ENCODE peak calls at places on chromosome X, in six cellular contexts. V is lower leg skin, T is NCI-H2081 treated with DMSO at 0.1 percent for 48 hours, S is hepatocyte, L is choroid plexus epithelial cell, D is T follicular helper cell. N is an unnamed sample.

GRCh38 chrX:69506617-69507499 is 2.7 kb downstream of the NALF2 start:
- DNase-seq in V (peak; percentile 70), L (peak; percentile 10), D (no peak), S (no peak), T (no peak), N (no peak)

GRCh38 chrX:137313627-137314026 is 252.3 kb upstream of the ZIC3 start:
- DNase-seq in T (no peak), V (no peak), S (no peak), L (no peak), D (no peak), N (no peak)

GRCh38 chrX:123743312-123743711 is 10.5 kb upstream of the THOC2 start:
- DNase-seq in T (no peak), L (no peak), V (no peak), D (no peak), S (no peak), N (no peak)

GRCh38 chrX:39613508-39613921 is 484.2 kb downstream of the BCOR start:
- DNase-seq in D (no peak), T (no peak), S (peak; percentile 74), L (no peak), V (peak; percentile 86), N (no peak)

GRCh38 chrX:10769696-10770619 is 149.6 kb upstream of the MID1 start:
- DNase-seq in L (peak; percentile 62), V (no peak), T (peak; percentile 69), D (no peak), S (peak; percentile 14), N (peak; percentile 61)

GRCh38 chrX:475926-476723 is 89.4 kb upstream of the PPP2R3B start:
- DNase-seq in V (no peak), L (peak; percentile 5), S (no peak), D (no peak), T (no peak), N (peak; percentile 39)

GRCh38 chrX:154310991-154311541 is 15.5 kb downstream of the TKTL1 start:
- DNase-seq in V (no peak), T (no peak), L (no peak), D (no peak), S (peak; percentile 22), N (peak; percentile 26)

GRCh38 chrX:439236-439635 is 52.5 kb upstream of the PPP2R3B start:
- DNase-seq in V (no peak), L (no peak), D (no peak), T (no peak), S (no peak), N (no peak)

GRCh38 chrX:140775211-140775610 is 65.7 kb downstream of the LINC00632 start:
- DNase-seq in D (no peak), T (no peak), S (no peak), L (no peak), V (no peak), N (no peak)

GRCh38 chrX:85244411-85245210 is 820 bp downstream of the ZNF711 start:
- DNase-seq in L (peak; percentile 39), V (no peak), D (no peak), S (peak; percentile 29), T (no peak), N (peak; percentile 24)

GRCh38 chrX:39204945-39205344 is 403.7 kb downstream of the MID1IP1 start:
- DNase-seq in D (no peak), S (no peak), T (no peak), V (no peak), L (no peak), N (no peak)

GRCh38 chrX:55107911-55108310 is 19.1 kb downstream of the PAGE2 start:
- DNase-seq in S (no peak), L (no peak), T (no peak), D (no peak), V (no peak), N (no peak)

GRCh38 chrX:138925330-138925729 is 213.8 kb upstream of the FGF13 start:
- DNase-seq in T (no peak), V (no peak), S (peak; percentile 29), D (no peak), L (peak; percentile 8), N (peak; percentile 92)

GRCh38 chrX:150028692-150029091 is 90.4 kb upstream of the EOLA2 start:
- DNase-seq in V (no peak), S (no peak), T (no peak), D (no peak), L (no peak), N (no peak)

GRCh38 chrX:15158736-15159406 is 111.0 kb downstream of the ASB9 start:
- DNase-seq in D (no peak), S (no peak), V (no peak), T (no peak), L (no peak), N (no peak)

GRCh38 chrX:683572-683971 is 53.0 kb downstream of the SHOX start:
- DNase-seq in D (no peak), T (no peak), S (no peak), V (no peak), L (no peak), N (no peak)

GRCh38 chrX:135973025-135973547 is 702 bp downstream of the MMGT1 start:
- DNase-seq in L (peak; percentile 30), S (peak; percentile 19), T (no peak), D (no peak), V (no peak), N (peak; percentile 15)

GRCh38 chrX:136608295-136608933 is 39.5 kb upstream of the CD40LG start:
- DNase-seq in L (peak; percentile 50), T (no peak), D (peak; percentile 50), V (no peak), S (no peak), N (peak; percentile 11)

GRCh38 chrX:43822015-43822414 is 60.2 kb downstream of the MAOB start:
- DNase-seq in L (peak; percentile 16), D (no peak), T (no peak), S (no peak), V (no peak), N (peak; percentile 32)

GRCh38 chrX:105460366-105460765 is 239.9 kb upstream of the TEX13A start:
- DNase-seq in T (no peak), V (no peak), D (no peak), S (no peak), L (peak; percentile 86), N (peak; percentile 79)

GRCh38 chrX:9781941-9782340 is 4.3 kb upstream of the SHROOM2 start:
- DNase-seq in D (no peak), L (no peak), S (no peak), T (no peak), V (no peak), N (no peak)

GRCh38 chrX:17547658-17548057 is 172.7 kb downstream of the NHS start:
- DNase-seq in V (peak; percentile 83), T (no peak), S (peak; percentile 72), D (no peak), L (peak; percentile 92), N (peak; percentile 86)

GRCh38 chrX:13685126-13685763 is 3.7 kb upstream of the RAB9A start:
- DNase-seq in L (peak; percentile 29), D (no peak), V (no peak), S (no peak), T (no peak), N (peak; percentile 60)

GRCh38 chrX:2846992-2847391 is 18.3 kb downstream of the GYG2 start:
- DNase-seq in S (no peak), D (no peak), V (no peak), T (no peak), L (no peak), N (no peak)

GRCh38 chrX:70826715-70827114 is 81.8 kb downstream of the TEX11 start:
- DNase-seq in S (no peak), V (no peak), T (no peak), L (no peak), D (no peak), N (no peak)

GRCh38 chrX:111465664-111466063 is 45.8 kb upstream of the SERTM2 start:
- DNase-seq in T (no peak), D (no peak), L (no peak), S (no peak), V (no peak), N (no peak)

GRCh38 chrX:85309717-85310116 is 65.9 kb downstream of the ZNF711 start:
- DNase-seq in L (no peak), T (no peak), S (no peak), V (no peak), D (no peak), N (no peak)

GRCh38 chrX:136260801-136261200 is 9.6 kb upstream of the MAP7D3 start:
- DNase-seq in S (no peak), V (no peak), T (no peak), D (no peak), L (peak; percentile 83), N (peak; percentile 88)

GRCh38 chrX:54758114-54759055 is 39.7 kb downstream of the ITIH6 start:
- DNase-seq in S (no peak), L (no peak), V (no peak), T (no peak), D (no peak), N (no peak)

GRCh38 chrX:542179-542578 is 88.4 kb upstream of the SHOX start:
- DNase-seq in V (peak; percentile 7), S (no peak), L (no peak), T (no peak), D (no peak), N (no peak)

GRCh38 chrX:148609766-148610698 is 109.6 kb downstream of the AFF2 start:
- DNase-seq in D (no peak), V (no peak), L (no peak), T (no peak), S (peak; percentile 21), N (no peak)

GRCh38 chrX:44447214-44447613 is 95.4 kb downstream of the FUNDC1 start:
- DNase-seq in T (no peak), S (no peak), V (no peak), D (no peak), L (no peak), N (no peak)

GRCh38 chrX:20267924-20268701 is 1.4 kb upstream of the RPS6KA3 start:
- DNase-seq in T (no peak), V (peak; percentile 90), S (peak; percentile 49), L (peak; percentile 55), D (no peak), N (peak; percentile 43)

GRCh38 chrX:103686199-103687072 is at the start of gene MORF4L2:
- DNase-seq in S (peak; percentile 97), T (peak; percentile 99), L (peak; percentile 99), D (peak; percentile 83), V (peak; percentile 97), N (peak; percentile 98)

GRCh38 chrX:14915596-14915995 is 42.4 kb downstream of the MOSPD2 start:
- DNase-seq in T (no peak), V (no peak), L (no peak), S (no peak), D (no peak), N (no peak)

N was measured in iris pigment epithelial cell.